ENCODE peak calls at places on chromosomes 3 and 15, in six cellular contexts. P, N, Q, E, W and A are unnamed samples. For H3K9me3, the result is how much of the 10 kb centered on the place peaks cover.

GRCh38 chr15:45457215-45457614 is 65.3 kb downstream of the SLC30A4 start:
- DNase-seq in E (no peak), Q (no peak), P (no peak), N (no peak), W (no peak), A (no peak)

GRCh38 chr3:14256561-14257342 is 78.1 kb downstream of the LSM3 start:
- DNase-seq in E (no peak), N (no peak), W (no peak), Q (no peak), P (no peak), A (no peak)

GRCh38 chr3:197327701-197328100 is 29.3 kb upstream of the DLG1 start:
- DNase-seq in E (no peak), P (no peak), N (no peak), Q (no peak), W (no peak), A (no peak)

GRCh38 chr3:64489361-64490044 is 198.3 kb downstream of the ADAMTS9 start:
- DNase-seq in E (peak), W (no peak), P (no peak), N (no peak), Q (no peak), A (no peak)

GRCh38 chr15:68717952-68718351 is 102.7 kb downstream of the ANP32A start:
- DNase-seq in N (no peak), E (no peak), W (no peak), P (no peak), Q (no peak), A (no peak)

GRCh38 chr3:127014536-127015281 is 31.8 kb downstream of the PLXNA1 start:
- DNase-seq in P (no peak), E (no peak), N (no peak), Q (no peak), W (no peak), A (no peak)

GRCh38 chr15:60396560-60396963 is 1.2 kb downstream of the ANXA2 start:
- DNase-seq in N (no peak), E (no peak), Q (no peak), P (no peak), W (no peak), A (no peak)

GRCh38 chr3:197458179-197458707 is 97.5 kb downstream of the BDH1 start:
- DNase-seq in W (peak), E (peak), P (no peak), Q (no peak), N (no peak), A (no peak)

GRCh38 chr3:109127533-109127932 is 9.0 kb upstream of the C3orf85 start:
- DNase-seq in Q (no peak), W (no peak), N (no peak), P (no peak), E (no peak), A (no peak)

GRCh38 chr3:33439421-33440327 is 531 bp downstream of the UBP1 start:
- DNase-seq in Q (peak), P (peak), E (peak), N (no peak), W (peak), A (peak)

GRCh38 chr3:14124223-14124614 is 451 bp downstream of the CHCHD4 start:
- DNase-seq in N (no peak), E (peak), W (no peak), P (peak), Q (peak), A (no peak)

GRCh38 chr3:133838296-133838789 is 32.7 kb downstream of the SRPRB start:
- DNase-seq in W (no peak), N (no peak), Q (no peak), E (no peak), P (no peak), A (no peak)

GRCh38 chr15:68433551-68433950 is 1.6 kb upstream of the ITGA11 start:
- DNase-seq in W (no peak), P (peak), E (no peak), Q (no peak), N (no peak), A (no peak)

GRCh38 chr3:177448987-177449975 is 252.0 kb upstream of the TBL1XR1 start:
- DNase-seq in N (peak), P (no peak), E (peak), W (no peak), Q (no peak), A (no peak)

GRCh38 chr3:153242900-153243299 is 80.9 kb downstream of the RAP2B start:
- DNase-seq in N (no peak), P (no peak), Q (no peak), W (no peak), E (no peak), A (no peak)

GRCh38 chr3:5016218-5017161 is 37.3 kb downstream of the BHLHE40 start:
- DNase-seq in W (no peak), P (peak), N (no peak), E (no peak), Q (no peak), A (peak)

GRCh38 chr15:71207141-71207540 is 91.9 kb downstream of the THSD4 start:
- DNase-seq in P (no peak), W (no peak), E (no peak), N (no peak), Q (no peak), A (no peak)

GRCh38 chr15:73851679-73852078 is 21.7 kb upstream of the TBC1D21 start:
- DNase-seq in E (no peak), N (peak), W (peak), Q (no peak), P (no peak), A (no peak)

GRCh38 chr3:64802460-64802859 is 114.7 kb upstream of the ADAMTS9 start:
- DNase-seq in P (no peak), W (no peak), N (no peak), E (no peak), Q (no peak), A (no peak)

GRCh38 chr3:127161236-127161635 is 31.7 kb upstream of the PRR23E start:
- DNase-seq in W (no peak), P (no peak), N (no peak), Q (no peak), E (peak), A (no peak)

GRCh38 chr15:36883705-36884355 is 216.5 kb downstream of the MEIS2 start:
- DNase-seq in E (peak), Q (peak), N (peak), W (peak), P (peak), A (no peak)

GRCh38 chr15:45157056-45157455 is 27.3 kb downstream of the DUOX1 start:
- DNase-seq in P (no peak), E (no peak), N (no peak), Q (no peak), W (no peak), A (no peak)

GRCh38 chr15:85414991-85415390 is 34.6 kb downstream of the AKAP13 start:
- DNase-seq in N (no peak), E (peak), P (no peak), Q (no peak), W (no peak), A (no peak)

GRCh38 chr3:132783152-132783551 is 60.9 kb upstream of the NPHP3 start:
- DNase-seq in E (no peak), P (no peak), W (no peak), Q (no peak), N (no peak), A (no peak)

GRCh38 chr15:59741274-59741906 is 52.3 kb upstream of the BNIP2 start:
- DNase-seq in N (no peak), E (no peak), Q (no peak), P (no peak), W (no peak), A (no peak)

GRCh38 chr3:426056-426455 is 229.5 kb downstream of the CHL1 start:
- DNase-seq in Q (no peak), P (no peak), E (no peak), N (no peak), W (no peak), A (no peak)
- H3K9me3 ChIP-seq in Q (under half), P (under half), E (under half), N (under half), W (under half), A (under half)

GRCh38 chr3:180888992-180889560 is 23.4 kb upstream of the FXR1 start:
- DNase-seq in E (no peak), W (no peak), Q (no peak), N (no peak), P (no peak), A (no peak)
- H3K9me3 ChIP-seq in E (under half), W (under half), Q (under half), N (under half), P (under half), A (under half)

GRCh38 chr3:117997201-117998049 is 1037.2 kb downstream of the IGSF11 start:
- DNase-seq in N (peak), W (peak), Q (peak), P (peak), E (peak), A (no peak)

GRCh38 chr3:117998071-117998470 is 1036.6 kb downstream of the IGSF11 start:
- DNase-seq in P (no peak), W (no peak), E (no peak), Q (no peak), N (no peak), A (no peak)

GRCh38 chr3:118000219-118000618 is 1034.4 kb downstream of the IGSF11 start:
- DNase-seq in N (no peak), P (no peak), W (no peak), Q (no peak), E (no peak), A (no peak)

GRCh38 chr3:117989982-117990381 is 1044.7 kb downstream of the IGSF11 start:
- DNase-seq in P (no peak), Q (no peak), N (no peak), W (no peak), E (no peak), A (no peak)

DNA sequence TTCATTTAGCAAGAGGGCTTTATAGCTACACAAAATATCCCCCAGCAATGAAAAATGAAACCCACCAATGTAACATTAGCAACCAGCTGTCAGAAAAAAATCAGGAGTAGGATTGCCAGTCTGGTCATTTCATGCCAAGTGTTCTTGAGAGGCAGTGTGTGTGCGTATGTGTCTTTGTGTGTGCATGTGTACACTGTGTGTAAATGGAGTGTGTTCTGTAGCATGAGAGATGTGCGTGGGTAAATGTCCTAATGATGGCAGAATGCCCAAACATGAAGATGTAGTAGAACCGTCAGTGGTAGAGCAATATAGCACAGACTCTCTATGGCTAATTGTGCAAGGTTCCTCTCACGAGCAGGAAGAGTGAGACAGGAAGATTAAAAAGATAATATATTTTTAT is 1038.9 kb downstream of the IGSF11 start:
- DNase-seq in W (no peak), E (no peak), P (no peak), Q (no peak), N (no peak), A (no peak)
- H3K9me3 ChIP-seq in W (under half), E (under half), P (under half), Q (under half), N (under half), A (under half)

DNA sequence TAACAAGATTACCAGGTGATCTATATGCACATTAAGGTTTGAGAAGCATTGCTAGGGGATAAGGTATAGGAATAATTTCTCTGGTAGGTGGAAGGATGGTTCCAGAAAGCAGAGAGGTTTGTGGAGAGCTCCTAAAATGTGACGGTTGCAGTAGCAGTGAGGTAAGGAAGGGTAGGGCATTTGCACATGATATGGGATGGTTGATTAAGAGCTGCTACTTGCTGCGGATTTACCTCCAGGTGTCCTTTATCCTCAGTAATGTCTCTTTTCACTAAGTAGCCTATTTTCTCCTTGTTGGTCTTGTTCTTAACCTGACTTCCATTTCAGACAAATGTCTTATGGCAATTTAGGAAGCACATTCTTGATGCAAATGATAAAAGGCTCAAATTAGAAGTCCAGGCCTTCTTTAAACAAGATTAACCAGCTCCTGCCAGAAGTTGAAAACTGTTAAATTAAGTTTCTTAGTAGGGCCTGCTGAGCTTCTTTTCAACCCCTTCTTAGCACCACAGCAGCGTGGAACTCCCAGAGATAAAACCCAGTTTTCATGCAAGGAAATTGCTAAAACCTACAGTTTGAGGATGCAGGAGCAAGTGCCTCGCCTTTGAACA is 231.1 kb upstream of the GADL1 start:
- DNase-seq in P (no peak), W (no peak), N (no peak), E (no peak), Q (no peak), A (no peak)
- H3K9me3 ChIP-seq in P (under half), W (under half), N (under half), E (under half), Q (under half), A (under half)

GRCh38 chr3:196063456-196063855 is 18.4 kb downstream of the TFRC start:
- DNase-seq in N (no peak), E (peak), P (no peak), W (no peak), Q (no peak), A (no peak)

GRCh38 chr3:196063049-196063448 is 18.8 kb downstream of the TFRC start:
- DNase-seq in P (no peak), W (no peak), Q (no peak), N (no peak), E (no peak), A (no peak)

GRCh38 chr3:196067439-196067838 is 14.5 kb downstream of the TFRC start:
- DNase-seq in E (no peak), P (no peak), W (no peak), N (no peak), Q (no peak), A (no peak)

GRCh38 chr3:196060834-196061233 is 21.1 kb downstream of the TFRC start:
- DNase-seq in P (no peak), W (no peak), E (no peak), Q (no peak), N (no peak), A (no peak)

DNA sequence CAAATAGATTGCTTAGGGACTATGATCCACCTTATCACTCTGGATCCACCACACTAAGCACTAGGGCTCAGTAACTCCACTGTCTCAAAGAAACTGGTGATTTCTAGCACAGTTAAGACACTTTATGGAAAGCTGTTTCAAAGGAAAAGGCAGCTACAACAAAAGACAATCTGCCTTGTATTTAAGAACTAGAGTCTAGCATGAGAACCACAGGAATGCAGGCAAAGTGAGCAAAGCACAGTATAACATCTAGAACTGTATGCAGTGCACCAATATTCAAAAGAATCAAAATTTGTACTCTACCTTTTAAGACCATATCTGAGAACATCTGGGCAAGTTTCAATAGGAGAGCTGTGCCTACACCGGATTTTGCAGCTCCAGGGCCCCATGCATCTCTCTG is 17.9 kb downstream of the TFRC start:
- DNase-seq in Q (no peak), P (no peak), N (no peak), E (no peak), W (no peak), A (no peak)
- H3K9me3 ChIP-seq in Q (under half), P (under half), N (under half), E (under half), W (under half), A (under half)

DNA sequence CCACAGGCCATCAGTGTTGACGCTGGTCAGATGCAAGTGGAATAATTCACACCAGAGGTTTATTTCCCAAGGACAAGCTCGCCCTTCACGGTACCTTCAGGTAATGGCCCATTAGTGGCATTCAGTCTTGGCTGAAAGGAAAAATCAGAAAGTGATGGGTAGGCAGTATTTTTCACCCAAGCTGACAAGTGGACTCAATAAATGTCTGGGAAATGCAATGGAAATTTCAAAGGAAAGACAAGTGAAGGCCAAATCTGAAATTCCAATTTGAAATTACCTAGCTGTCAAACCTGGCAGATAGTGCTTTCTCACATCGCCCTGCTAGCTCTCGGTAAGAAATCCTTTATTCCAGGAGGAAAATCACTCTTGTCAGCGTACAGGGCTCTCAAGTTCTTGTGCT is 413.5 kb downstream of the OCA2 start:
- DNase-seq in E (no peak), Q (no peak), P (no peak), W (no peak), N (no peak), A (no peak)
- H3K9me3 ChIP-seq in E (under half), Q (under half), P (under half), W (under half), N (under half), A (under half)

DNA sequence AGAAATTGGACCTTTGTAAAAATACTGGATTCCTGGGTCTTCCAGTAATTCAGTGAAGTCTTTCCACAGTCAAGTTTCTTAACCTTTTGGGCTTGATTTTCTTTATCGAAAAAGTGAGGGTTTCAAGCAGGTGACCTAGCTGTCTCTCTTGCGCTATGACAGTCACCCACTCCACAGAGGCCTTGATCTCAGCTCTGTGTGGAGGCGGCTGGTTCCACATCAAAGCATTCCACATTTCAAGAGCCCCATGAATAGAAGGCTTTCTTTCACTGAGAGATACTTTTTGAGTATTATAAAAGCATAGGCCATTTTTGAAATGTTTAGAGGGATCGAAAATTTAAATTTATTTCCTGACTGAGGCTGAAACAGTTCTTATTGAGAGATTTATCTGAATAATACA is 43.9 kb downstream of the GABRA5 start:
- DNase-seq in N (no peak), Q (no peak), W (no peak), E (no peak), P (no peak), A (no peak)
- H3K9me3 ChIP-seq in N (under half), Q (under half), W (under half), E (under half), P (under half), A (under half)